ENCODE peak calls at places on chromosome 16, in five cellular contexts. X, G, E, K and F are unnamed samples.

GRCh38 chr16:5186381-5186903 is 88.8 kb upstream of the EEF2KMT start:
- DNase-seq in G (no peak), E (no peak), K (no peak), X (no peak), F (no peak)

GRCh38 chr16:70740919-70741778 is 55.3 kb upstream of the MTSS2 start:
- DNase-seq in E (no peak), X (no peak), K (no peak), G (no peak), F (peak; percentile 69)

GRCh38 chr16:22623351-22623781 is 112.7 kb downstream of the NPIPB5 start:
- DNase-seq in G (no peak), K (no peak), E (no peak), X (no peak), F (peak; percentile 49)

GRCh38 chr16:20806168-20807050 is at the start of the genes ERI2 and REXO5:
- DNase-seq in X (peak; percentile 92), G (peak; percentile 95), E (peak; percentile 97), K (peak; percentile 94), F (peak; percentile 95)

GRCh38 chr16:89095401-89095974 is 1.8 kb downstream of the ACSF3 start:
- DNase-seq in G (no peak), E (no peak), X (no peak), K (no peak), F (no peak)

GRCh38 chr16:85812031-85812807 is 12.7 kb downstream of the COX4I1 start:
- DNase-seq in K (no peak), E (no peak), X (no peak), G (no peak), F (no peak)

GRCh38 chr16:57623251-57624043 is 5.0 kb upstream of the ADGRG1 start:
- DNase-seq in X (no peak), G (peak; percentile 72), K (peak; percentile 38), E (no peak), F (no peak)

GRCh38 chr16:1825381-1825863 is 1.2 kb downstream of the HAGH start:
- DNase-seq in E (no peak), G (no peak), X (no peak), K (no peak), F (no peak)

GRCh38 chr16:1538804-1539520 is 5.5 kb downstream of the TMEM204 start:
- DNase-seq in K (peak; percentile 55), X (no peak), E (no peak), G (no peak), F (no peak)

GRCh38 chr16:52581530-52581929 is 34.6 kb upstream of the TOX3 start:
- DNase-seq in E (no peak), K (no peak), X (no peak), G (no peak), F (no peak)
- TF ChIP-seq CTCF in E (no peak), K (no peak), X (no peak), G (no peak), F (no peak)

GRCh38 chr16:84141143-84141670 is 3.8 kb downstream of the HSDL1 start:
- DNase-seq in G (no peak), X (no peak), K (no peak), E (no peak), F (no peak)
- TF ChIP-seq CTCF in G (no peak), X (no peak), K (no peak), E (no peak), F (no peak)

GRCh38 chr16:56298948-56299602 is 107.8 kb downstream of the GNAO1 start:
- DNase-seq in G (peak; percentile 76), X (peak; percentile 18), E (no peak), K (no peak), F (no peak)

GRCh38 chr16:56302506-56302905 is 111.2 kb downstream of the GNAO1 start:
- DNase-seq in G (no peak), K (no peak), E (no peak), X (no peak), F (no peak)

GRCh38 chr16:56303066-56303705 is 111.9 kb downstream of the GNAO1 start:
- DNase-seq in E (no peak), X (no peak), K (no peak), G (no peak), F (no peak)

GRCh38 chr16:56301391-56301850 is 110.1 kb downstream of the GNAO1 start:
- DNase-seq in G (no peak), K (no peak), E (no peak), X (no peak), F (no peak)

GRCh38 chr16:56300901-56301351 is 109.6 kb downstream of the GNAO1 start:
- DNase-seq in K (peak; percentile 4), X (no peak), E (no peak), G (no peak), F (no peak)
- TF ChIP-seq CTCF in K (no peak), X (no peak), E (no peak), G (no peak), F (no peak)

GRCh38 chr16:26569793-26570192 is 496.9 kb upstream of the C16orf82 start:
- DNase-seq in G (no peak), K (no peak), E (no peak), X (peak; percentile 5), F (no peak)
- TF ChIP-seq CTCF in G (no peak), K (peak; percentile 11), E (peak; percentile 27), X (peak; percentile 30), F (peak; percentile 16)

DNA sequence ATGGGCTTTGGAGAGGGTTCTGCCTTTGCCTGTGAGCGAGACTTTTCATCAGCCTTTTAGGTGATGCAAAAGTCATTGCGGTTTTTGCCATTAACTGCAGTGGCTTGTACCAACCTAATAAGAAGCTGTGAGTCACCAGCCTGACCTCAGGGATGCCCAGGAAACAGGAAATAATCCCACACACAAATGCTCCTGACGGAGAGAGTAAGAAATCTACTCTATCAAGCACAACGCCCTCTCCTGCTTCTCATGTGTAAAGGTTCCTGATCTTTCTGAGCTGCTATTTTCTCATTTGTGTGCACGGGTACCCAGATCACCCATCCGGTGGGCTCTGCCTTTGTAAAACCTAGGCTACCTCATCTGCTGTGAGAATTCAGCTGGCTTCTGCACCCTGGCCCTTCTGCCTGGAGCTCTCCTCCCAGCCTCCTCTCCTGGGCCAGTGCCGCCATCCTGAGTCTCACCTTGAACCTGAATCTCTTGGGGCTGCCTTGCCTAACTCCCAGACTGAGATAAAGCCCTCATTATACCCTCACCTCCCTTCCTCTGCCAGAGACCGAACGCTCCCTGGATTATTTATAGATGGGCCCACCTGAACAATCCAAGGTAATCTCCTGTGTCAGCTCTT is 299.7 kb downstream of the C16orf95 start:
- DNase-seq in E (no peak), X (no peak), G (peak; percentile 22), K (no peak), F (peak; percentile 81)
- TF ChIP-seq CTCF in E (no peak), X (no peak), G (no peak), K (no peak), F (peak; percentile 70)

GRCh38 chr16:30372037-30372712 is 1.9 kb upstream of the TBC1D10B start:
- DNase-seq in G (no peak), E (no peak), K (peak; percentile 87), X (no peak), F (no peak)

GRCh38 chr16:30369091-30369937 is 980 bp downstream of the TBC1D10B start:
- DNase-seq in K (peak; percentile 68), G (peak; percentile 75), X (no peak), E (no peak), F (no peak)

GRCh38 chr16:30369938-30370443 is 303 bp downstream of the TBC1D10B start:
- DNase-seq in E (no peak), K (no peak), X (no peak), G (no peak), F (no peak)

GRCh38 chr16:30371248-30371816 is 1.0 kb upstream of the TBC1D10B start:
- DNase-seq in X (no peak), G (no peak), K (no peak), E (no peak), F (no peak)

GRCh38 chr16:30370444-30371247 is at the start of gene TBC1D10B:
- DNase-seq in G (peak; percentile 100), X (peak; percentile 99), E (peak; percentile 100), K (peak; percentile 98), F (peak; percentile 100)
- TF ChIP-seq CTCF in G (no peak), X (no peak), E (no peak), K (peak; percentile 16), F (peak; percentile 66)

DNA sequence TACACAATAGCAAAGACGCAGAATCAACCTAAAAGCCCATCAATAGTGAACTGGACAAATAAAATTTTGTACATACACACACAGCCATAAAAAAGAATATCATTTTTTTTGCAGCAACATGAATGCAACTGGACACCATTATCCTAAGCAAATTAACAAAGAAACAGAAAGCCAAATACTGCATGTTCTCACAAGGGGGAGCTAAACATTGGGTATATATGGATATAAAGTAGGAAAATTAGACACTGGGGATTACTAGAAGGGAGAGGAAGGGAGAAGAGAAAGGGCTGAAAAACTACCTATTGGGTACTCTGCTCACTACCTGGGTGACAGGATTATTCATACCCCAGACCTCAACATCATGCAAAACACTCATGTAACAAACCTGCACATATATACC is 28.2 kb downstream of the ADAMTS18 start:
- DNase-seq in E (no peak), X (no peak), K (no peak), G (no peak), F (no peak)
- TF ChIP-seq CTCF in E (no peak), X (no peak), K (no peak), G (no peak), F (peak; percentile 9)

GRCh38 chr16:525520-526180 is 1.9 kb upstream of the CAPN15 start:
- DNase-seq in G (no peak), X (no peak), K (no peak), E (no peak), F (peak; percentile 94)

GRCh38 chr16:529012-529575 is 1.6 kb downstream of the CAPN15 start:
- DNase-seq in E (no peak), K (no peak), X (no peak), G (no peak), F (no peak)

GRCh38 chr16:526181-527014 is 1.1 kb upstream of the CAPN15 start:
- DNase-seq in E (no peak), X (peak; percentile 54), G (peak; percentile 77), K (no peak), F (peak; percentile 41)

GRCh38 chr16:528111-529011 is 849 bp downstream of the CAPN15 start:
- DNase-seq in K (peak; percentile 75), X (peak; percentile 48), G (no peak), E (no peak), F (peak; percentile 82)

DNA sequence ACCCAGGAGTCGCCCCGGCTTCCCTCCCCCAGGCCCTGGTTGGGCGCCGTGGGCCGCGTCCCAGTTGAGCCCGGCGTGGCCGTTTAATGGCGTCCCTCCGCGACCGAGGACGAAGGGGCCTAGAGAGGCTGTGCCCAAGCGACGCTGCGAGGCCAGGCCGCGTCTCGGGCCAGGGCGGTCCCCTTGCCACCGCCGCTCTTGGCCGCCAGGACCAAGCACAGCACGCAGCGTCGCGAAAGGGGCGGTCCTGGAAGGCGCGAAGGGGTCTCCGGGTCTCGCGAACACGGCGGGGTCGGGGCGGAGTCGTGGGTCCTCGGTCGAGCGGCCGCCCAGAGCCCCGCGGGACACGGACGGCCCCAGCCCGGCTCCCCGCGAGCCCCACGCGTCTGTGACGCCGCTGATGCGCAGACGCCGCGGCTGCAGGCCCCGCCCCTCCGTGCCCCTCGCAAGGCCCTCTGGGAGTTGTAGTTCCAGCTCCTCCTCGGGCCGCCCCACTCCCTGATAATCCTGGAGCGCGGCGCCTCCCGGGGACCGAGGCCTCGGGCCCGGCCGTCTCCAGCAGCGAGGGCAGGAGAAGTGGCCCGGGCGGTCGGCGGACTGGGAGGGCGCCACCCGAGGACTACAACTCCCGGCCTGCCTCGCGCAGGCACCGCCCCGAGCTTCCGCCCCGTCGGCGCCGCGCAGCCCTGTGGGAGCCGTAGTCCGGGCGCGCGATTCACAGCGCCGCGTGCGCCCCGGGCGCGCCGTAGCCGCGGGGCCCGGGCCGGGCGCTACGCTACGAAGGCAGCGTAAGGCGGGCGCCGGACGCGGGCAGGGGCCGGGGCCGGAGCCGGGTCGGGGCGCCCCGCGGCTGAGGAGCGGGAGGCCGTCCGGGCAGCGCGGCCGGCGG is at the start of gene CAPN15:
- DNase-seq in K (peak; percentile 95), X (peak; percentile 84), E (peak; percentile 95), G (peak; percentile 94), F (peak; percentile 83)
- TF ChIP-seq CTCF in K (no peak), X (no peak), E (peak; percentile 43), G (peak; percentile 9), F (peak; percentile 21)